ENCODE peak calls at places on chromosomes 5 and 9, in five cellular contexts. C is IMR-90, D is H1, M is mesenchymal stem cell, J is H9. A is an unnamed sample.

GRCh38 chr5:152403058-152403457 is 2.0 kb downstream of the NMUR2 start:
- DNase-seq in C (no peak), D (no peak), M (no peak), J (no peak), A (no peak)

GRCh38 chr9:8653111-8653510 is 853.5 kb upstream of the DMAC1 start:
- DNase-seq in C (no peak), D (no peak), M (no peak), J (no peak), A (no peak)

GRCh38 chr9:122642226-122642625 is 15.2 kb downstream of the OR1B1 start:
- DNase-seq in C (no peak), D (no peak), M (no peak), J (no peak), A (no peak)

GRCh38 chr5:147176422-147176821 is 58.4 kb upstream of the STK32A start:
- DNase-seq in C (no peak), D (no peak), M (no peak), J (no peak), A (no peak)

GRCh38 chr5:173968154-173968553 is 20.8 kb upstream of the C5orf47 start:
- DNase-seq in C (no peak), D (peak), M (no peak), J (peak), A (peak)

GRCh38 chr5:163379298-163380155 is 57.9 kb upstream of the CCNG1 start:
- DNase-seq in C (peak), D (no peak), M (peak), J (no peak), A (no peak)

GRCh38 chr5:39411051-39411450 is 13.7 kb downstream of the DAB2 start:
- DNase-seq in C (peak), D (no peak), M (peak), J (no peak), A (no peak)

GRCh38 chr5:5619546-5619945 is 197.1 kb downstream of the ICE1 start:
- DNase-seq in C (no peak), D (no peak), M (no peak), J (no peak), A (no peak)

GRCh38 chr9:96186601-96187011 is 115.4 kb downstream of the HSD17B3 start:
- DNase-seq in C (no peak), D (peak), M (peak), J (peak), A (peak)

GRCh38 chr5:179120951-179121666 is 60.9 kb downstream of the ZNF354C start:
- DNase-seq in C (no peak), D (no peak), M (no peak), J (no peak), A (no peak)

GRCh38 chr9:121620777-121621437 is 30.5 kb upstream of the DAB2IP start:
- DNase-seq in C (no peak), D (peak), M (peak), J (peak), A (no peak)

GRCh38 chr5:32443145-32443540 is 1.4 kb downstream of the ZFR start:
- DNase-seq in C (peak), D (no peak), M (peak), J (no peak), A (no peak)

GRCh38 chr5:759781-760362 is 24.7 kb downstream of the ZDHHC11B start:
- DNase-seq in C (no peak), D (no peak), M (no peak), J (peak), A (no peak)

GRCh38 chr5:78056901-78057514 is 237.5 kb downstream of the AP3B1 start:
- DNase-seq in C (no peak), D (no peak), M (no peak), J (no peak), A (no peak)

GRCh38 chr9:38371495-38371894 is 21.0 kb upstream of the ALDH1B1 start:
- DNase-seq in C (peak), D (no peak), M (no peak), J (no peak), A (no peak)

GRCh38 chr9:129816501-129817435 is 7.2 kb downstream of the TOR1A start:
- DNase-seq in C (no peak), D (no peak), M (no peak), J (no peak), A (no peak)

GRCh38 chr5:32777733-32778132 is 66.6 kb downstream of the NPR3 start:
- DNase-seq in C (no peak), D (no peak), M (no peak), J (no peak), A (no peak)

GRCh38 chr9:104970588-104970987 is 42.6 kb upstream of the ABCA1 start:
- DNase-seq in C (peak), D (no peak), M (peak), J (no peak), A (no peak)

GRCh38 chr5:109656829-109657228 is 32.9 kb upstream of the MAN2A1 start:
- DNase-seq in C (peak), D (no peak), M (peak), J (no peak), A (no peak)

GRCh38 chr5:80255425-80255751 is 460 bp downstream of the SERINC5 start:
- DNase-seq in C (peak), D (no peak), M (peak), J (no peak), A (peak)

GRCh38 chr9:86846679-86847078 is 100.6 kb downstream of the GAS1 start:
- DNase-seq in C (peak), D (no peak), M (no peak), J (no peak), A (no peak)

GRCh38 chr9:136107155-136107952 is 11.3 kb downstream of the TMEM250 start:
- DNase-seq in C (no peak), D (no peak), M (no peak), J (peak), A (no peak)

GRCh38 chr9:109251080-109251775 is 69.6 kb downstream of the EPB41L4B start:
- DNase-seq in C (peak), D (peak), M (peak), J (no peak), A (no peak)

GRCh38 chr9:127388037-127388855 is 8.7 kb upstream of the SLC2A8 start:
- DNase-seq in C (peak), D (no peak), M (peak), J (no peak), A (no peak)

GRCh38 chr9:129287595-129288305 is 109.7 kb upstream of the IER5L start:
- DNase-seq in C (no peak), D (peak), M (no peak), J (no peak), A (no peak)

GRCh38 chr9:13358128-13358527 is 78.6 kb upstream of the MPDZ start:
- DNase-seq in C (peak), D (no peak), M (peak), J (no peak), A (no peak)

GRCh38 chr9:109742759-109743388 is 37.1 kb upstream of the PALM2AKAP2 start:
- DNase-seq in C (no peak), D (no peak), M (peak), J (no peak), A (no peak)

GRCh38 chr9:135698767-135699166 is 514 bp downstream of the SOHLH1 start:
- DNase-seq in C (no peak), D (peak), M (no peak), J (peak), A (no peak)

GRCh38 chr9:131579789-131580211 is 34.5 kb downstream of the PRRT1B start:
- DNase-seq in C (no peak), D (no peak), M (no peak), J (no peak), A (no peak)

GRCh38 chr5:145811834-145812625 is 23.1 kb downstream of the PRELID2 start:
- DNase-seq in C (peak), D (no peak), M (peak), J (no peak), A (no peak)

GRCh38 chr9:29750062-29750461 is 2176.8 kb upstream of the C9orf72 start:
- DNase-seq in C (no peak), D (no peak), M (peak), J (no peak), A (no peak)

GRCh38 chr9:136648746-136649145 is 14.0 kb upstream of the EGFL7 start:
- DNase-seq in C (no peak), D (no peak), M (no peak), J (no peak), A (no peak)

GRCh38 chr5:120769291-120769872 is 305.3 kb downstream of the PRR16 start:
- DNase-seq in C (peak), D (no peak), M (no peak), J (no peak), A (no peak)

GRCh38 chr9:14731294-14731981 is 8.9 kb upstream of the CER1 start:
- DNase-seq in C (no peak), D (no peak), M (no peak), J (no peak), A (no peak)
- H2BK15ac ChIP-seq in C (no peak), D (no peak), M (no peak), J (no peak), A (no peak)

DNA sequence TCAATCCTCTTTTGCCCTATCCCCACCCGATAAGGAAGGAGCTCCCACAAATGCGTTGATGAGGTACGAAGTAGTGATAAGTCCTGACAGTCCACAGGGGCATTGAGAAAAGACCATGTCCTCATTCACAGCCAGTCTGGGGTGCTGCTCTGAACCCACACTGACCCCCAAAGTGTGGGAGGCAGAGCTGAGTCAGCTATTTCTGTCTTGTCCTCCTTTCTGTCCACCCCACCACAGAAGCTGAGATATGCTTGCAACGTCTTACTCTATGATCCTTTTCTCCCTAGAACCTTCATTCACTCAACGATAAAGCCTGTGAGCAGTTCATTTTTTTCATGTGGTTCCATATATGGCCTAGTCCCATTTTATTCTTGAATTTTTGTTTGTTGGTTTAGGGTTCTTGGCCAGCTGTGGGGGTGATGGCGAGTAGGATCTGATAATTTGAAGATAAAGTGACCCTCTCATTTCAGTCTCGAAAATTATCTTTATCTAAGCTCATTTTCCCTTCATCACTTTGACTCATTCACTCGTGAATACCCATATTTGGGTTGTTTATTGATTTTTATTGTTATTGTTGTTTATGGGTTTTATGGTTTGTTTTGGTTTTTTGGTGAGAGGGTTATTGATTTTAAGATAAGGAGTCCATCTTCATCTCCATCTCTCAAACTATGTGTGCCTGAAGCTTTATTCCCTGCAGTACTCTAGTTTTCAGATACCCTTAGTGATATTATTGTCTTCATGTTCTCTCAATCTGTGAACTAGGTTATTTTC is 58.5 kb upstream of the ZNF366 start:
- DNase-seq in C (no peak), D (no peak), M (no peak), J (no peak), A (no peak)
- H4K8ac ChIP-seq in C (no peak), D (no peak), M (no peak), J (no peak), A (no peak)

GRCh38 chr5:112848116-112848811 is 12.8 kb upstream of the SRP19 start:
- DNase-seq in C (peak), D (no peak), M (peak), J (peak), A (peak)
- H3K18ac ChIP-seq in C (no peak), D (peak), M (no peak), J (no peak), A (no peak)

GRCh38 chr5:124468671-124469411 is 277.6 kb downstream of the ZNF608 start:
- DNase-seq in C (no peak), D (peak), M (no peak), J (peak), A (no peak)
- H2BK15ac ChIP-seq in C (no peak), D (no peak), M (no peak), J (no peak), A (no peak)

GRCh38 chr9:81682177-81682576 is 7.2 kb downstream of the TLE1 start:
- DNase-seq in C (no peak), D (no peak), M (no peak), J (no peak), A (no peak)
- H4K8ac ChIP-seq in C (no peak), D (no peak), M (no peak), J (no peak), A (no peak)

GRCh38 chr5:169164481-169164925 is 136.4 kb downstream of the SLIT3 start:
- DNase-seq in C (no peak), D (no peak), M (peak), J (peak), A (peak)
- H3K18ac ChIP-seq in C (no peak), D (peak), M (no peak), J (no peak), A (peak)

A was measured in neuronal stem cell.